ENCODE peak calls at places on chromosomes 16 and 17, in nine cellular contexts. K is spleen, U is adrenal gland, V is A549, P is right lobe of liver, D is heart left ventricle, O is H54, Q is ovary, A is body of pancreas. W is an unnamed sample.

GRCh38 chr17:68437979-68438877 is 19.1 kb downstream of the WIPI1 start:
- DNase-seq in K (peak; percentile 89), U (peak; percentile 69), V (no peak), P (peak; percentile 68), D (peak; percentile 39), O (no peak), Q (peak; percentile 8), A (peak; percentile 51), W (peak; percentile 72)

GRCh38 chr17:44345497-44346026 is 460 bp downstream of the GRN start:
- DNase-seq in K (peak; percentile 85), U (peak; percentile 83), V (peak; percentile 82), P (no peak), D (peak; percentile 56), O (no peak), Q (peak; percentile 62), A (peak; percentile 54), W (peak; percentile 44)

GRCh38 chr16:17273142-17273561 is 197.6 kb downstream of the XYLT1 start:
- DNase-seq in K (no peak), U (peak; percentile 80), V (peak; percentile 34), P (no peak), D (no peak), O (peak; percentile 16), Q (peak; percentile 53), A (peak; percentile 67), W (no peak)

GRCh38 chr17:78390241-78391050 is 12.0 kb downstream of the PGS1 start:
- DNase-seq in K (no peak), U (no peak), V (peak; percentile 59), P (no peak), D (peak; percentile 45), O (peak; percentile 67), Q (no peak), A (no peak), W (no peak)

GRCh38 chr17:50382931-50383330 is 9.9 kb downstream of the EME1 start:
- DNase-seq in K (peak; percentile 42), U (no peak), V (no peak), P (no peak), D (no peak), O (no peak), Q (no peak), A (no peak), W (no peak)

GRCh38 chr16:8807189-8807588 is 9.6 kb downstream of the PMM2 start:
- DNase-seq in K (no peak), U (no peak), V (no peak), P (no peak), D (no peak), O (no peak), Q (no peak), A (peak; percentile 37), W (no peak)

GRCh38 chr17:42541041-42541833 is 5.2 kb downstream of the NAGLU start:
- DNase-seq in K (no peak), U (no peak), V (no peak), P (peak; percentile 31), D (no peak), O (no peak), Q (no peak), A (peak; percentile 50), W (peak; percentile 48)

GRCh38 chr16:21001262-21001661 is 100.7 kb downstream of the LYRM1 start:
- DNase-seq in K (no peak), U (peak; percentile 58), V (peak; percentile 18), P (no peak), D (no peak), O (peak; percentile 14), Q (no peak), A (peak; percentile 17), W (no peak)

GRCh38 chr17:4208228-4208627 is 55.6 kb downstream of the ANKFY1 start:
- DNase-seq in K (no peak), U (no peak), V (no peak), P (no peak), D (no peak), O (no peak), Q (no peak), A (no peak), W (no peak)

GRCh38 chr16:19940195-19940594 is 55.5 kb upstream of the GPRC5B start:
- DNase-seq in K (no peak), U (no peak), V (no peak), P (no peak), D (no peak), O (no peak), Q (no peak), A (no peak), W (no peak)

GRCh38 chr17:16287563-16288027 is 65.7 kb downstream of the CENPV start:
- DNase-seq in K (no peak), U (peak; percentile 57), V (no peak), P (no peak), D (peak; percentile 8), O (no peak), Q (peak; percentile 32), A (no peak), W (peak; percentile 37)

GRCh38 chr17:15493031-15493750 is 25.8 kb upstream of the CDRT4 start:
- DNase-seq in K (no peak), U (no peak), V (no peak), P (no peak), D (no peak), O (no peak), Q (no peak), A (no peak), W (no peak)

GRCh38 chr16:47774661-47775060 is 313.5 kb downstream of the PHKB start:
- DNase-seq in K (no peak), U (no peak), V (no peak), P (no peak), D (no peak), O (no peak), Q (no peak), A (no peak), W (peak; percentile 58)

GRCh38 chr17:18246880-18247612 is 11.5 kb downstream of the FLII start:
- DNase-seq in K (peak; percentile 87), U (peak; percentile 95), V (peak; percentile 86), P (no peak), D (peak; percentile 47), O (peak; percentile 83), Q (peak; percentile 90), A (peak; percentile 82), W (peak; percentile 95)

GRCh38 chr16:82317411-82318168 is 147.6 kb upstream of the MPHOSPH6 start:
- DNase-seq in K (no peak), U (no peak), V (no peak), P (no peak), D (no peak), O (no peak), Q (no peak), A (peak; percentile 31), W (peak; percentile 37)

GRCh38 chr17:79036609-79037008 is 12.6 kb downstream of the C1QTNF1 start:
- DNase-seq in K (no peak), U (peak; percentile 80), V (peak; percentile 87), P (no peak), D (no peak), O (peak; percentile 90), Q (no peak), A (no peak), W (no peak)

GRCh38 chr16:53753431-53753830 is 49.5 kb downstream of the FTO start:
- DNase-seq in K (no peak), U (no peak), V (no peak), P (no peak), D (no peak), O (no peak), Q (no peak), A (no peak), W (no peak)

GRCh38 chr17:36931697-36932382 is 5.4 kb upstream of the LHX1 start:
- DNase-seq in K (no peak), U (peak; percentile 58), V (no peak), P (no peak), D (no peak), O (no peak), Q (no peak), A (no peak), W (no peak)

GRCh38 chr17:74790206-74791066 is 14.3 kb upstream of the NAT9 start:
- DNase-seq in K (no peak), U (no peak), V (no peak), P (no peak), D (no peak), O (no peak), Q (no peak), A (no peak), W (no peak)

DNA sequence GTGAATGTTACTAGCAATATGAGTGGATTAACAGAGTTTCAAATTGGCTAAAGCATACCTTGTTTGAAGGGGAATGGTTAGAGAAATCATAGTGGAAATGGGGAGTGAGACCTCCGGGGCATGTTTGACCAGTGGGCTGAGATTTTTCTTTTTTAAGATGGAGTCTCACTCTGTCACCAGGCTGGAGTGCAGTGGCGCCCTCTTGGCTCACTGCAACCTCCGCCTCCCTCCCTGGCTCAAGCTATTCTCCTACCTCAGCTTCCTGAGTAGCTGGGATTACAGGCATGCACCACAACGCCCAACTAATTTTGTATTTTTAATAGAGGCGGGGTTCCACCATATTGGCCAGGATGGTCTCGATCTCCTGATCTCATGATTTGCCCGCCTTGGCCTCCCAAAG is 9.6 kb downstream of the CDRT15 start:
- DNase-seq in K (no peak), U (no peak), V (no peak), P (no peak), D (no peak), O (no peak), Q (no peak), A (no peak), W (no peak)
- TF ChIP-seq POLR2A in K (no peak), U (no peak), V (no peak), P (no peak), D (no peak), O (no peak), Q (no peak), A (no peak), W (no peak)

GRCh38 chr17:58630883-58631522 is 60.8 kb downstream of the TEX14 start:
- DNase-seq in K (no peak), U (peak; percentile 86), V (no peak), P (no peak), D (no peak), O (no peak), Q (peak; percentile 62), A (peak; percentile 56), W (peak; percentile 49)
- TF ChIP-seq POLR2A in K (peak; percentile 6), U (no peak), V (peak; percentile 6), P (no peak), D (no peak), O (no peak), Q (peak; percentile 40), A (no peak), W (no peak)

GRCh38 chr17:80774146-80774545 is 217.5 kb upstream of the CHMP6 start:
- DNase-seq in K (no peak), U (peak; percentile 55), V (no peak), P (no peak), D (no peak), O (no peak), Q (no peak), A (no peak), W (no peak)
- TF ChIP-seq POLR2A in K (no peak), U (no peak), V (no peak), P (no peak), D (no peak), O (no peak), Q (no peak), A (no peak), W (no peak)

DNA sequence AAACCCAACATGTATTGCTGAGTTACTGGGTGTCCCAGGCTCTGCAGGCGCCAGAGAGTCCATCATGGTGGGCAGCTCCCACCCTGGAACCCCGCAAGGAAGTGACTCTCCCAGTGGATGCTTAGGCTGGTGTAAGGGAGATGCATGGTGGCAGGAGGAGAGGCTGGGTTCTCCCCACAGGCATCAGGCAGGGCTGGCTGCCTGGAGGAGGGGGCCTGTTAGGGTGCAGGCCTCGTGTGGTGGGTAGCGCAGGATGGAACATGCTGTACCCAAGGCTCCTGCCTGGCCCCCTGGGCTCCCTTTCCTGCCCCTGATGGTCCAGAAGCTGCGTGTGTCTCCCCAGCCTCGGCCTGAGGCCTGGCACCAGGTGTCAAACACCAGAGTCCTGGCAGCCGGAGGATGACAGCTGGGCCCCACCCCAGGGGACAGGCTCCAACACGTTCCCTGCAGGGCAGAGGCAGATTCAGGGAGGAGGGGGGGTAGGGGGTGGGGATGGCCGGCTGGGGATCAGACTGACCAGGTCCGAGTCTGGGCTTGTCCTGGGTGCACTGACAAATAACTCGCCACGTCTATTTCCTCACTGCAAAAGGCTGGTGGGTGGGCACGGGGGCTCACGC is 40.2 kb upstream of the CIBAR2 start:
- DNase-seq in K (no peak), U (no peak), V (no peak), P (no peak), D (no peak), O (no peak), Q (no peak), A (no peak), W (no peak)
- TF ChIP-seq POLR2A in K (no peak), U (no peak), V (no peak), P (no peak), D (no peak), O (no peak), Q (no peak), A (no peak), W (no peak)

W was measured in stomach.